ENCODE peak calls at places on chromosomes 3 and 15, in four cellular contexts. One of them, this sample, is unnamed.

GRCh38 chr3:175295248-175296000 is 436.3 kb downstream of the NAALADL2 start:
- ATAC-seq in aorta: no peak
- ATAC-seq in T-helper 17 cell: no peak
- ATAC-seq in left lobe of liver: no peak
- ATAC-seq in this sample: no peak

GRCh38 chr3:48430359-48431101 is 644 bp upstream of the PLXNB1 start:
- ATAC-seq in aorta: no peak
- ATAC-seq in T-helper 17 cell: no peak
- ATAC-seq in left lobe of liver: peak
- ATAC-seq in this sample: no peak

GRCh38 chr3:48394391-48394790 is 22.4 kb downstream of the FBXW12 start:
- ATAC-seq in aorta: no peak
- ATAC-seq in T-helper 17 cell: no peak
- ATAC-seq in left lobe of liver: no peak
- ATAC-seq in this sample: no peak

GRCh38 chr3:179071161-179071568 is 444 bp downstream of the ZMAT3 start:
- ATAC-seq in aorta: peak
- ATAC-seq in T-helper 17 cell: peak
- ATAC-seq in left lobe of liver: no peak
- ATAC-seq in this sample: peak

GRCh38 chr15:64645995-64646394 is 129.4 kb downstream of the RBPMS2 start:
- ATAC-seq in aorta: no peak
- ATAC-seq in T-helper 17 cell: no peak
- ATAC-seq in left lobe of liver: no peak
- ATAC-seq in this sample: no peak

GRCh38 chr15:81293728-81294500 is 30.0 kb downstream of the STARD5 start:
- ATAC-seq in aorta: no peak
- ATAC-seq in T-helper 17 cell: peak
- ATAC-seq in left lobe of liver: peak
- ATAC-seq in this sample: peak

GRCh38 chr15:58923284-58923683 is 10.2 kb downstream of the SLTM start:
- ATAC-seq in aorta: no peak
- ATAC-seq in T-helper 17 cell: no peak
- ATAC-seq in left lobe of liver: no peak
- ATAC-seq in this sample: no peak

GRCh38 chr3:3744826-3745225 is 54.4 kb upstream of the LRRN1 start:
- ATAC-seq in aorta: no peak
- ATAC-seq in T-helper 17 cell: no peak
- ATAC-seq in left lobe of liver: no peak
- ATAC-seq in this sample: no peak

GRCh38 chr3:15266510-15267376 is 60.7 kb downstream of the CAPN7 start:
- ATAC-seq in aorta: no peak
- ATAC-seq in T-helper 17 cell: no peak
- ATAC-seq in left lobe of liver: no peak
- ATAC-seq in this sample: no peak

GRCh38 chr3:166282931-166283330 is 445.7 kb upstream of the BCHE start:
- ATAC-seq in aorta: no peak
- ATAC-seq in T-helper 17 cell: no peak
- ATAC-seq in left lobe of liver: no peak
- ATAC-seq in this sample: no peak

GRCh38 chr3:49625071-49625470 is 49.1 kb upstream of the APEH start:
- ATAC-seq in aorta: no peak
- ATAC-seq in T-helper 17 cell: no peak
- ATAC-seq in left lobe of liver: no peak
- ATAC-seq in this sample: no peak

GRCh38 chr3:125022186-125022585 is 33.6 kb downstream of the HEG1 start:
- ATAC-seq in aorta: no peak
- ATAC-seq in T-helper 17 cell: no peak
- ATAC-seq in left lobe of liver: no peak
- ATAC-seq in this sample: no peak

GRCh38 chr3:122668930-122669730 is 11.5 kb upstream of the PARP14 start:
- ATAC-seq in aorta: no peak
- ATAC-seq in T-helper 17 cell: no peak
- ATAC-seq in left lobe of liver: no peak
- ATAC-seq in this sample: no peak

GRCh38 chr3:71046791-71047190 is 536.7 kb downstream of the FOXP1 start:
- ATAC-seq in aorta: no peak
- ATAC-seq in T-helper 17 cell: no peak
- ATAC-seq in left lobe of liver: no peak
- ATAC-seq in this sample: no peak

GRCh38 chr15:69979269-69979668 is 118.4 kb downstream of the TLE3 start:
- ATAC-seq in aorta: no peak
- ATAC-seq in T-helper 17 cell: no peak
- ATAC-seq in left lobe of liver: peak
- ATAC-seq in this sample: peak

This sample was measured in esophagus mucosa.